ENCODE peak calls at places on chromosomes 16 and 17, in ten cellular contexts. S, O, Q, Z, G, K, V, B, P and Y are unnamed samples.

GRCh38 chr17:55547027-55547670 is 35.9 kb upstream of the SMIM36 start:
- DNase-seq in O (peak), P (no peak), G (no peak), K (no peak), Z (no peak), B (no peak), V (no peak), S (no peak), Q (no peak), Y (no peak)

GRCh38 chr16:14179116-14179515 is 108.0 kb downstream of the MRTFB start:
- DNase-seq in Z (no peak), S (no peak), O (no peak), G (no peak), P (no peak), V (no peak), K (no peak), Q (no peak), B (no peak), Y (no peak)

GRCh38 chr17:74652020-74652419 is 28.5 kb upstream of the CD300E start:
- DNase-seq in Z (no peak), P (no peak), V (no peak), B (no peak), O (no peak), S (peak), G (no peak), K (no peak), Q (no peak), Y (no peak)

GRCh38 chr16:46743232-46743719 is 4.9 kb downstream of the MYLK3 start:
- DNase-seq in G (peak), Z (peak), K (no peak), P (no peak), V (peak), S (peak), B (no peak), Q (no peak), O (peak), Y (no peak)

GRCh38 chr16:83418565-83418964 is 389.2 kb upstream of the HSBP1 start:
- DNase-seq in S (no peak), G (no peak), Q (no peak), P (no peak), V (no peak), B (no peak), K (no peak), O (no peak), Z (no peak), Y (no peak)

GRCh38 chr17:40648326-40648968 is 829 bp upstream of the SMARCE1 start:
- DNase-seq in B (no peak), O (peak), K (no peak), Q (no peak), P (peak), V (no peak), Z (no peak), G (no peak), S (peak), Y (no peak)

GRCh38 chr17:10127819-10128375 is 70.5 kb downstream of the GAS7 start:
- DNase-seq in O (peak), K (no peak), Q (peak), G (no peak), B (peak), Z (no peak), V (peak), S (peak), P (peak), Y (no peak)

GRCh38 chr17:52758481-52758880 is 600.0 kb upstream of the CA10 start:
- DNase-seq in K (no peak), O (no peak), Q (no peak), S (no peak), P (no peak), B (no peak), Z (no peak), V (no peak), G (no peak), Y (no peak)

GRCh38 chr16:84374160-84374489 is 5.8 kb downstream of the ATP2C2 start:
- DNase-seq in Z (no peak), K (no peak), B (no peak), Q (no peak), V (no peak), P (no peak), G (no peak), O (no peak), S (no peak), Y (no peak)

GRCh38 chr16:4218202-4218601 is 23.7 kb downstream of the SRL start:
- DNase-seq in Q (no peak), O (no peak), K (no peak), S (no peak), P (no peak), B (no peak), Z (no peak), V (no peak), G (no peak), Y (no peak)

GRCh38 chr17:49597438-49597837 is 21.8 kb downstream of the NXPH3 start:
- DNase-seq in B (no peak), G (no peak), O (no peak), S (no peak), K (no peak), Z (no peak), P (no peak), V (no peak), Q (no peak), Y (no peak)

GRCh38 chr16:84453061-84453752 is 51.3 kb downstream of the MEAK7 start:
- DNase-seq in G (no peak), S (peak), P (no peak), Z (no peak), K (no peak), V (no peak), B (no peak), O (no peak), Q (no peak), Y (peak)

GRCh38 chr16:85353839-85354622 is 241.8 kb upstream of the CIBAR2 start:
- DNase-seq in Z (peak), Q (peak), B (no peak), S (no peak), O (no peak), G (no peak), V (no peak), P (peak), K (peak), Y (no peak)

GRCh38 chr16:70573451-70574121 is 50.0 kb downstream of the SF3B3 start:
- DNase-seq in B (peak), Q (no peak), G (no peak), P (no peak), K (no peak), Z (no peak), V (peak), S (peak), O (peak), Y (no peak)

GRCh38 chr17:4479340-4479981 is 19.2 kb upstream of the SPNS2 start:
- DNase-seq in Q (peak), B (no peak), G (no peak), O (no peak), K (no peak), P (no peak), Z (no peak), S (peak), V (no peak), Y (no peak)

GRCh38 chr17:47279062-47279801 is 25.6 kb downstream of the ITGB3 start:
- DNase-seq in Z (no peak), G (peak), B (peak), P (no peak), O (peak), Q (no peak), S (peak), V (peak), K (peak), Y (no peak)

GRCh38 chr16:30983289-30983889 is 1.6 kb upstream of the HSD3B7 start:
- DNase-seq in P (peak), B (no peak), S (no peak), Z (no peak), G (no peak), Q (no peak), O (no peak), V (no peak), K (no peak), Y (no peak)

GRCh38 chr16:75385507-75386152 is 47.7 kb downstream of the CFDP1 start:
- DNase-seq in V (peak), K (peak), S (no peak), Q (no peak), G (peak), O (peak), B (no peak), P (no peak), Z (peak), Y (no peak)

GRCh38 chr17:61376931-61377838 is 22.5 kb upstream of the TBX2 start:
- DNase-seq in B (no peak), O (no peak), P (no peak), G (no peak), Q (no peak), S (no peak), V (no peak), K (no peak), Z (no peak), Y (no peak)

GRCh38 chr17:68567035-68567434 is 34.1 kb downstream of the FAM20A start:
- DNase-seq in S (no peak), P (no peak), V (no peak), Q (no peak), O (no peak), Z (peak), B (no peak), G (no peak), K (no peak), Y (no peak)

GRCh38 chr16:57645691-57646387 is 17.4 kb downstream of the ADGRG1 start:
- DNase-seq in P (no peak), S (no peak), K (no peak), O (peak), V (no peak), B (peak), G (no peak), Q (no peak), Z (no peak), Y (no peak)

GRCh38 chr16:48003226-48003907 is 152.4 kb downstream of the ABCC12 start:
- DNase-seq in S (no peak), V (no peak), Z (no peak), K (peak), Q (no peak), O (no peak), P (no peak), B (no peak), G (no peak), Y (no peak)

GRCh38 chr17:27443491-27443890 is 12.8 kb upstream of the KSR1 start:
- DNase-seq in G (no peak), K (no peak), V (no peak), B (no peak), P (no peak), Q (no peak), O (no peak), S (no peak), Z (no peak), Y (no peak)

GRCh38 chr16:53837421-53837820 is 133.5 kb downstream of the FTO start:
- DNase-seq in Q (no peak), K (no peak), Z (no peak), O (peak), B (no peak), P (no peak), S (no peak), V (no peak), G (no peak), Y (no peak)

GRCh38 chr16:85460252-85460982 is 152.7 kb upstream of the GSE1 start:
- DNase-seq in G (peak), K (no peak), V (peak), Z (no peak), O (peak), B (no peak), S (no peak), Q (no peak), P (peak), Y (no peak)

GRCh38 chr16:86619263-86619935 is 41.0 kb downstream of the FOXL1 start:
- DNase-seq in K (no peak), Z (peak), G (no peak), V (no peak), P (no peak), B (peak), S (no peak), O (no peak), Q (no peak), Y (no peak)

GRCh38 chr16:49557070-49557446 is 183.5 kb downstream of the C16orf78 start:
- DNase-seq in P (no peak), V (no peak), K (no peak), O (no peak), S (no peak), B (no peak), Z (peak), Q (no peak), G (peak), Y (no peak)

GRCh38 chr17:4199818-4200402 is 56.9 kb downstream of the CYB5D2 start:
- DNase-seq in S (peak), P (no peak), G (peak), B (no peak), O (peak), Q (no peak), Z (peak), K (peak), V (peak), Y (no peak)

GRCh38 chr16:19213885-19214284 is 45.8 kb downstream of the SYT17 start:
- DNase-seq in Z (peak), B (no peak), V (peak), O (no peak), P (no peak), K (no peak), S (no peak), Q (no peak), G (no peak), Y (no peak)

GRCh38 chr17:34613064-34614019 is 34.0 kb downstream of the TMEM132E start:
- DNase-seq in G (peak), S (no peak), Q (no peak), B (no peak), K (peak), O (no peak), P (no peak), Z (no peak), V (no peak), Y (no peak)

GRCh38 chr17:46929413-46929812 is 6.5 kb downstream of the GOSR2 start:
- DNase-seq in O (no peak), K (peak), Q (no peak), S (peak), B (no peak), P (no peak), V (no peak), Z (no peak), G (no peak), Y (no peak)

GRCh38 chr17:77441130-77441920 is 300.6 kb downstream of the SEC14L1 start:
- DNase-seq in V (peak), G (no peak), B (peak), P (no peak), K (no peak), O (no peak), S (peak), Q (no peak), Z (no peak), Y (no peak)

GRCh38 chr17:58517378-58517927 is 3.0 kb upstream of the MTMR4 start:
- DNase-seq in V (no peak), O (no peak), S (no peak), K (no peak), G (no peak), P (no peak), B (no peak), Q (no peak), Z (no peak), Y (no peak)

GRCh38 chr16:1054660-1055556 is 17.6 kb upstream of the SSTR5 start:
- DNase-seq in B (peak), Q (no peak), S (peak), V (peak), K (peak), O (peak), G (peak), P (no peak), Z (peak), Y (no peak)

GRCh38 chr17:82156284-82156925 is 56.2 kb downstream of the CCDC57 start:
- DNase-seq in G (no peak), P (no peak), S (no peak), Z (no peak), V (no peak), Q (no peak), K (no peak), O (no peak), B (no peak), Y (no peak)

GRCh38 chr17:78268191-78268874 is 36.9 kb downstream of the TMEM235 start:
- DNase-seq in Z (no peak), Q (no peak), V (no peak), P (peak), S (no peak), G (no peak), O (no peak), B (no peak), K (no peak), Y (peak)

GRCh38 chr17:40320771-40321501 is 12.0 kb downstream of the RARA start:
- DNase-seq in O (no peak), P (peak), V (no peak), Z (no peak), B (peak), Q (peak), G (no peak), K (no peak), S (peak), Y (peak)

GRCh38 chr16:23141500-23141899 is 7.8 kb downstream of the USP31 start:
- DNase-seq in S (no peak), P (no peak), Z (no peak), Q (no peak), O (no peak), V (no peak), K (no peak), B (no peak), G (no peak), Y (no peak)

GRCh38 chr16:23141033-23141432 is 8.2 kb downstream of the USP31 start:
- DNase-seq in S (no peak), G (no peak), Q (no peak), V (no peak), O (no peak), P (no peak), Z (no peak), K (no peak), B (no peak), Y (no peak)

GRCh38 chr16:23143391-23143790 is 5.9 kb downstream of the USP31 start:
- DNase-seq in Z (no peak), O (no peak), Q (no peak), V (no peak), S (no peak), G (no peak), B (no peak), P (no peak), K (no peak), Y (no peak)

GRCh38 chr16:23140082-23140481 is 9.2 kb downstream of the USP31 start:
- DNase-seq in Z (no peak), Q (no peak), S (no peak), B (no peak), G (no peak), V (no peak), P (no peak), O (no peak), K (no peak), Y (no peak)

DNA sequence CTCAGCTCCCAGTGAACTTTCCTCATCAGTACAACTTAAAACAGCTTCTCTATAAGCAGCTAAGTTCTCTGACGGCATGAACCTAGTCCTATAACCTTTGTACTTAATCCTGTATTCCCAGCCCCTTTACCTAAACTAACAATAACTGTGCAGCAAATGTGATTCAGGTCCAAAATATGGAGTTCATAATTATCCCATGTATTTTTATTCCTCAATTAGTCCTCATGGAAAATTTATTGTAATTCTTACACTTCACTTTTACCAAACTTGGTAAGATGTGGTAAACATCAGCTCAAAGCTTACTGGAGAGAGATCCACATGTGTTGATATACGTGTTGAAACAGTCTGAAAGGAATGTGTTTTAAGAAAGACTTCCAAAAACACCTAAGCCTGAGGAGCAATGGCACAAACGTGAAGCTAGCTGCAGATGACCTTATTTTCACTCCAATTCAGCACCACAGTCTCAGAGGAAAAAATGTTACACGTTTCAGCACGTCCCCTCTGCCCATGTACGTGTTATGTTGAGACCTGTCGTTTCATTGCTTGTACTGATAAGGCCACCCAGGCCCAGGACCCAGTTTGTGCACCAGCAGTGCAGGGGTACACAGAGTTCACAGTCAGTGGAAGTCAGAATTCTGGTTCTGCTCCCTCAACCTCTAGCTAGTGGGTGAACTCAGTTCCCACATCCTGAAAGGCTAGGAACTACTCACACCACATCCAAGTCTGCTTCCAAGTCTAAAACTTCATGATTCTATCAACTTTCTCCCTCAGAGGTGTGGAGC is 7.1 kb downstream of the USP31 start:
- DNase-seq in V (no peak), O (no peak), P (no peak), Q (no peak), Z (no peak), G (peak), B (no peak), K (peak), S (no peak), Y (no peak)
- TF ChIP-seq CTCF in V (no peak), O (no peak), P (no peak), Q (no peak), Z (no peak), G (no peak), B (no peak), K (no peak), S (no peak), Y (no peak)

DNA sequence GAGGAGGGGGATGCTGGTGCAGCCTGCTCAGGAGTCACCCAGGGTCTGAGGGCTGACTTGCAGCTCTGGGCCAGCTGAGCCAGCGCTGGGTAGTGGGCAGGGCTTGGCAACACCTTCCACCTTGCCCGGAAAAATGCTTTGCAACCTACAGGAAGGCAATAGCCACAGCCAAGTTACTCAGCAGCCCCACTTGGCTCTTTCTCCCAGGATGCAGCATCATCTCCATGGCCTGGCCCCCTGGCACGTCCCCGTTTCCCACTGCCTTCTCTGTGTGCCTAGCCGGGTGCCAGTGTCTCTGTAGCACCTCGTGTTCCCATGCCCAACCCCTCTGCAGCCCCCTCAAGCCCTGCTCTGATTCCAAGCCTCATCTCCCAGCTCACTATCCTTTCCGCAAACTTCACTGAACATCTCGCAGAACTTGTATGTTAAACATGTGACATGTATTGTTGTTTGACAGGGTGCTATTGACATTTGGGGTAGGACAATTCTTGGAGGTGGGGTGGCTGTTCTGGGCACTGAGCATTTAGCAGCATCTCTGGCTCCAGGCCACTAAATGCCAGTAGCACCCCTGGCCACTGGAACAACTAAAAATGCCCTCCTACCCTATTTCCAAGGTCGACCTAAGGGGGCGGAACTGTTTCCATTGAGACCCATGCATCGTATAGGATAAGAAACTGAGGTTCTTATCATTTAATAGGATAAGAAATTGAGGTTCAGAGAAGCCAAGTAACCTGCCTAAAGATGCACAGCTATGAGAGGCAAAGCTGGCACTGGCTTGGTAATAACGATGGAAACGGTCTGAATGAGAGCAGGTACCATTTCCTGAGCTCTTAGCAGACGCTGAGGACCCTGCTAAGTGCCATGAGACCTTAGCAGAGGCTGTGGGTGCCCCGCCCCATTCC is 12.2 kb downstream of the DEXI start:
- DNase-seq in S (no peak), K (no peak), G (no peak), Z (no peak), Q (peak), O (no peak), P (no peak), B (no peak), V (no peak), Y (no peak)
- TF ChIP-seq CTCF in S (no peak), K (no peak), G (no peak), Z (no peak), Q (no peak), O (no peak), P (no peak), B (no peak), V (no peak), Y (no peak)

DNA sequence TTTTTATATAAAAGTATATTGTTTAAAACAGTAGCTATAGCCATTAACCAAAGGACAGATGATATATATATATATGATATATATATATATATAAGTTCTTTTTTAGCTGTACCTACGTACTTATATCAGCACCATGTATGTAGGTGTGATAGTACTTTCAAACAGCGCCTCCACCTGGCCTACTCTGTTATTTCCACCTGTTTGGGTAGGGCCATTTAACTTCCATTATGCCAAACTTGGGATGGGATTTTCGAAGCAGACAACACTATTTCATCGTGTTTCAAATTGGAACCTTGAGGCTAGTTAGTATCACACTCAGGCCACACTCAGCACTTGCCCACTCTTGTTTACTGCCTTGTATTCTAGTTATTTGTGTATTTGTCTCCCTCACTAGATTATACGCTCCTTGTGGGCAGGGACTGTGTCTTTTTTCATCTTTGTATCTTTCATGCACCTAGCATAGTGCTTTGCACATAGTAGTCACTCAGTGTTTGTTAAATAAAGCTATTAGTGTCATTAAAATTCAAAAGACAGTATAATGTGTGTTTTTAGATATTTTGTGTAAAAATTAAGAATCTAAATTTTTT is 11.8 kb upstream of the CLTC start:
- DNase-seq in V (peak), B (no peak), Q (no peak), K (no peak), Z (peak), P (no peak), S (peak), G (peak), O (no peak), Y (no peak)
- TF ChIP-seq CTCF in V (peak), B (no peak), Q (no peak), K (no peak), Z (no peak), P (no peak), S (peak), G (peak), O (peak), Y (peak)

GRCh38 chr17:50603340-50603739 is 31.3 kb upstream of the ABCC3 start:
- DNase-seq in Q (no peak), K (no peak), V (peak), S (no peak), B (no peak), P (no peak), O (no peak), G (no peak), Z (peak), Y (no peak)
- TF ChIP-seq CTCF in Q (no peak), K (no peak), V (peak), S (no peak), B (no peak), P (no peak), O (no peak), G (no peak), Z (peak), Y (no peak)